ENCODE peak calls at places on chromosomes 5 and 9, in five cellular contexts. M is tibial artery; Z is endothelial cell; B is stimulated activated CD4-positive, alpha-beta T cell treated with anti-CD3 and anti-CD28 coated beads, Interleukin-2, amount 100 ng/mL, for 48 hours; Y is mesendoderm. V is an unnamed sample.

GRCh38 chr5:168076561-168076991 is 214.9 kb upstream of the WWC1 start:
- DNase-seq in Z (peak; percentile 42), M (no peak), Y (peak; percentile 79), B (peak; percentile 2), V (no peak)

GRCh38 chr9:137318976-137319375 is 16.9 kb upstream of the NRARP start:
- DNase-seq in Z (peak; percentile 58), Y (no peak), B (no peak), M (peak; percentile 83), V (no peak)

GRCh38 chr5:156523607-156524006 is 196.6 kb downstream of the SGCD start:
- DNase-seq in Z (no peak), M (no peak), B (no peak), Y (no peak), V (no peak)

GRCh38 chr9:132124800-132125199 is 37.1 kb upstream of the NTNG2 start:
- DNase-seq in Y (no peak), Z (no peak), M (no peak), B (no peak), V (no peak)

GRCh38 chr9:96376926-96377874 is 6.3 kb downstream of the SLC35D2 start:
- DNase-seq in B (no peak), Z (no peak), M (no peak), Y (peak; percentile 54), V (no peak)

GRCh38 chr5:93267276-93267675 is 313.7 kb downstream of the NR2F1-AS1 start:
- DNase-seq in B (no peak), Y (no peak), Z (no peak), M (peak; percentile 55), V (no peak)

GRCh38 chr9:69155341-69156030 is 18.6 kb upstream of the TJP2 start:
- DNase-seq in Y (peak; percentile 92), B (no peak), Z (no peak), M (no peak), V (no peak)

GRCh38 chr5:139655727-139656271 is 7.7 kb downstream of the CXXC5 start:
- DNase-seq in B (no peak), Y (no peak), M (peak; percentile 96), Z (peak; percentile 43), V (no peak)

GRCh38 chr9:92682269-92682668 is 12.3 kb upstream of the IPPK start:
- DNase-seq in Y (no peak), Z (no peak), B (no peak), M (no peak), V (no peak)

GRCh38 chr5:91103353-91104061 is 279.6 kb downstream of the ARRDC3 start:
- DNase-seq in B (no peak), Z (no peak), M (no peak), Y (no peak), V (no peak)

GRCh38 chr5:179166886-179167841 is 107.0 kb downstream of the ZNF354C start:
- DNase-seq in Y (peak; percentile 50), B (peak; percentile 79), Z (peak; percentile 72), M (peak; percentile 68), V (peak; percentile 58)

GRCh38 chr9:132283863-132284262 is 70.9 kb downstream of the SETX start:
- DNase-seq in M (no peak), B (no peak), Z (no peak), Y (no peak), V (no peak)

GRCh38 chr5:132905938-132906337 is 32.5 kb downstream of the LEAP2 start:
- DNase-seq in M (no peak), B (no peak), Y (no peak), Z (no peak), V (no peak)

GRCh38 chr5:134459491-134459890 is 47.8 kb upstream of the CDKN2AIPNL start:
- DNase-seq in Y (no peak), M (no peak), Z (no peak), B (no peak), V (no peak)

GRCh38 chr5:115541586-115541985 is 3.0 kb downstream of the FEM1C start:
- DNase-seq in B (no peak), Y (no peak), Z (no peak), M (no peak), V (no peak)

GRCh38 chr9:97779608-97780007 is 73.4 kb upstream of the FOXE1 start:
- DNase-seq in Z (no peak), Y (no peak), M (no peak), B (no peak), V (no peak)

GRCh38 chr9:127724012-127724411 is 8.1 kb downstream of the TTC16 start:
- DNase-seq in Z (no peak), M (no peak), B (no peak), Y (no peak), V (no peak)

GRCh38 chr5:128441923-128442322 is 96.1 kb downstream of the FBN2 start:
- DNase-seq in B (no peak), Z (no peak), Y (no peak), M (no peak), V (no peak)

GRCh38 chr5:1660511-1660910 is 136.8 kb upstream of the LPCAT1 start:
- DNase-seq in Y (no peak), M (no peak), B (no peak), Z (no peak), V (no peak)

GRCh38 chr9:16180546-16180945 is 627.7 kb downstream of the CCDC171 start:
- DNase-seq in Y (peak; percentile 71), B (no peak), Z (no peak), M (no peak), V (no peak)

GRCh38 chr5:1890296-1890695 is 7.6 kb upstream of the IRX4 start:
- DNase-seq in Y (no peak), B (no peak), Z (no peak), M (no peak), V (no peak)

GRCh38 chr9:137689745-137690529 is 71.1 kb downstream of the EHMT1 start:
- DNase-seq in B (no peak), Y (no peak), Z (no peak), M (no peak), V (no peak)

GRCh38 chr5:13866792-13867191 is 77.7 kb downstream of the DNAH5 start:
- DNase-seq in Y (peak; percentile 48), B (peak; percentile 9), Z (peak; percentile 71), M (no peak), V (no peak)

V was measured in immature natural killer cell.